ENCODE peak calls at places on chromosomes 3 and 15, in eight cellular contexts. N is activated CD8-positive, alpha-beta memory T cell treated with anti-CD3 and anti-CD28 coated beads, Interleukin-2, amount 50 U/mL, for 48 hours; C is GM23248; J is HepG2; E is cardiac fibroblast; Y is left cardiac atrium; X is activated CD4-positive, alpha-beta T cell treated with anti-CD3 and anti-CD28 coated beads, Interleukin-2, amount 50 U/mL, for 48 hours; P is amniotic epithelial cell. G is an unnamed sample.

GRCh38 chr3:2643606-2644005 is 466.6 kb downstream of the IL5RA start:
- DNase-seq in C (no peak), E (no peak), J (no peak), X (no peak), Y (no peak), P (no peak), N (no peak), G (no peak)

GRCh38 chr15:52406601-52407000 is 111.0 kb upstream of the MYO5C start:
- DNase-seq in C (no peak), P (no peak), J (no peak), N (no peak), X (no peak), Y (no peak), E (no peak), G (no peak)

GRCh38 chr3:125593991-125594574 is 1.2 kb downstream of the OSBPL11 start:
- DNase-seq in Y (no peak), E (peak), X (no peak), J (no peak), C (peak), P (peak), N (no peak), G (no peak)

GRCh38 chr3:184734903-184735630 is 23.2 kb upstream of the MAGEF1 start:
- DNase-seq in N (peak), J (no peak), Y (no peak), C (no peak), X (no peak), P (no peak), E (no peak), G (no peak)

GRCh38 chr15:67068724-67069400 is 3.5 kb downstream of the SMAD3 start:
- DNase-seq in J (no peak), Y (no peak), C (peak), X (no peak), E (peak), P (peak), N (no peak), G (no peak)

GRCh38 chr3:134482622-134483021 is 3.2 kb downstream of the ANAPC13 start:
- DNase-seq in Y (no peak), C (no peak), J (no peak), P (no peak), X (no peak), E (no peak), N (no peak), G (no peak)

GRCh38 chr3:46970391-46971091 is 6.0 kb downstream of the CCDC12 start:
- DNase-seq in Y (peak), X (no peak), C (peak), J (peak), E (no peak), P (peak), N (no peak), G (no peak)

GRCh38 chr15:56759450-56759845 is 26.1 kb upstream of the ZNF280D start:
- DNase-seq in J (no peak), P (peak), N (no peak), X (no peak), E (peak), C (peak), Y (peak), G (peak)

GRCh38 chr3:30347679-30348216 is 258.7 kb upstream of the TGFBR2 start:
- DNase-seq in Y (no peak), C (peak), E (peak), J (peak), N (no peak), P (peak), X (peak), G (peak)

GRCh38 chr3:15610083-15610482 is 8.5 kb downstream of the BTD start:
- DNase-seq in X (no peak), N (no peak), P (peak), Y (no peak), C (peak), E (peak), J (peak), G (peak)

GRCh38 chr3:69541823-69542264 is 156.0 kb upstream of the FRMD4B start:
- DNase-seq in X (no peak), C (peak), Y (peak), P (no peak), N (no peak), J (no peak), E (peak), G (no peak)

GRCh38 chr15:92665100-92665555 is 9.6 kb upstream of the FAM174B start:
- DNase-seq in P (peak), X (no peak), E (peak), J (no peak), Y (no peak), C (peak), N (no peak), G (no peak)

GRCh38 chr3:160464971-160465370 is 15.4 kb upstream of the TRIM59 start:
- DNase-seq in N (no peak), X (no peak), C (no peak), P (no peak), J (no peak), E (no peak), Y (no peak), G (no peak)

GRCh38 chr3:187211532-187212274 is 14.4 kb downstream of the RTP1 start:
- DNase-seq in P (peak), N (no peak), E (peak), X (no peak), C (peak), Y (no peak), J (no peak), G (no peak)

GRCh38 chr3:71056327-71056726 is 527.2 kb downstream of the FOXP1 start:
- DNase-seq in E (peak), N (no peak), C (peak), P (peak), Y (no peak), J (no peak), X (no peak), G (no peak)

GRCh38 chr3:194937144-194937543 is 251.5 kb downstream of the FAM43A start:
- DNase-seq in Y (no peak), X (no peak), E (no peak), J (no peak), N (no peak), C (no peak), P (no peak), G (no peak)

GRCh38 chr3:153649286-153649839 is 471.8 kb upstream of the ARHGEF26 start:
- DNase-seq in X (no peak), P (peak), E (no peak), C (no peak), Y (no peak), N (no peak), J (no peak), G (no peak)

GRCh38 chr3:159007331-159007730 is 205.5 kb downstream of the MFSD1 start:
- DNase-seq in N (no peak), E (no peak), X (no peak), P (no peak), C (no peak), J (no peak), Y (no peak), G (no peak)

GRCh38 chr3:4956743-4957142 is 22.5 kb upstream of the BHLHE40 start:
- DNase-seq in C (no peak), P (no peak), E (no peak), N (no peak), J (no peak), Y (no peak), X (no peak), G (no peak)

GRCh38 chr15:89664441-89664840 is 9.2 kb upstream of the KIF7 start:
- DNase-seq in Y (no peak), J (no peak), E (no peak), X (no peak), P (no peak), C (no peak), N (no peak), G (no peak)

GRCh38 chr3:15330031-15330596 is 2.3 kb downstream of the SH3BP5 start:
- DNase-seq in E (no peak), P (peak), J (no peak), C (peak), X (no peak), Y (peak), N (no peak), G (peak)

GRCh38 chr3:83092521-83093221 is 1331.2 kb upstream of the GBE1 start:
- DNase-seq in P (no peak), X (no peak), C (no peak), Y (no peak), J (no peak), E (no peak), N (no peak), G (no peak)

GRCh38 chr15:34725565-34725964 is 29.2 kb downstream of the GJD2 start:
- DNase-seq in Y (no peak), P (no peak), N (no peak), X (no peak), C (peak), E (no peak), J (no peak), G (no peak)

GRCh38 chr3:160084998-160085397 is 96.4 kb downstream of the IL12A start:
- DNase-seq in X (no peak), J (no peak), C (no peak), P (no peak), Y (no peak), N (no peak), E (no peak), G (no peak)

GRCh38 chr3:72343078-72343477 is 505.2 kb downstream of the SHQ1 start:
- DNase-seq in C (peak), N (no peak), J (no peak), Y (no peak), X (peak), E (peak), P (no peak), G (peak)

GRCh38 chr15:43370975-43371974 is at the start of the genes TUBGCP4 and ZSCAN29:
- DNase-seq in P (peak), C (peak), J (peak), E (peak), N (peak), Y (peak), X (peak), G (no peak)

GRCh38 chr15:26628879-26629529 is 143.9 kb downstream of the GABRB3 start:
- DNase-seq in C (no peak), X (no peak), Y (peak), J (no peak), P (peak), N (no peak), E (no peak), G (no peak)

GRCh38 chr3:132325103-132325606 is 7.9 kb downstream of the ACP3 start:
- DNase-seq in Y (no peak), P (no peak), E (no peak), X (no peak), J (no peak), C (no peak), N (no peak), G (no peak)